ENCODE peak calls at places on chromosomes 3 and 15, in ten cellular contexts. One of them, this sample, is unnamed.

GRCh38 chr3:4808637-4809036 is 170.6 kb upstream of the BHLHE40 start:
- DNase-seq in PC-3: no peak
- DNase-seq in H1: no peak
- DNase-seq in neuronal stem cell: no peak
- DNase-seq in GM23248: no peak
- DNase-seq in SK-N-SH: no peak
- DNase-seq in IMR-90: no peak
- DNase-seq in hepatocyte: no peak
- DNase-seq in neural progenitor cell: no peak
- DNase-seq in astrocyte: no peak
- DNase-seq in this sample: no peak

GRCh38 chr3:65548848-65549625 is 489.7 kb downstream of the MAGI1 start:
- DNase-seq in PC-3: no peak
- DNase-seq in H1: no peak
- DNase-seq in neuronal stem cell: peak; percentile 44
- DNase-seq in GM23248: peak; percentile 47
- DNase-seq in SK-N-SH: peak; percentile 84
- DNase-seq in IMR-90: no peak
- DNase-seq in hepatocyte: peak; percentile 45
- DNase-seq in neural progenitor cell: peak; percentile 71
- DNase-seq in astrocyte: no peak
- DNase-seq in this sample: no peak

GRCh38 chr3:179373938-179374337 is 26.4 kb downstream of the MFN1 start:
- DNase-seq in PC-3: peak; percentile 9
- DNase-seq in H1: no peak
- DNase-seq in neuronal stem cell: no peak
- DNase-seq in GM23248: no peak
- DNase-seq in SK-N-SH: no peak
- DNase-seq in IMR-90: no peak
- DNase-seq in hepatocyte: no peak
- DNase-seq in neural progenitor cell: no peak
- DNase-seq in astrocyte: no peak
- DNase-seq in this sample: no peak

GRCh38 chr3:71080517-71081083 is 502.9 kb downstream of the FOXP1 start:
- DNase-seq in PC-3: no peak
- DNase-seq in H1: no peak
- DNase-seq in neuronal stem cell: no peak
- DNase-seq in GM23248: no peak
- DNase-seq in SK-N-SH: no peak
- DNase-seq in IMR-90: no peak
- DNase-seq in hepatocyte: no peak
- DNase-seq in neural progenitor cell: no peak
- DNase-seq in astrocyte: no peak
- DNase-seq in this sample: no peak

GRCh38 chr15:88803241-88803919 is at the start of gene ACAN:
- DNase-seq in PC-3: no peak
- DNase-seq in H1: no peak
- DNase-seq in neuronal stem cell: peak; percentile 57
- DNase-seq in GM23248: no peak
- DNase-seq in SK-N-SH: peak; percentile 72
- DNase-seq in IMR-90: no peak
- DNase-seq in hepatocyte: peak; percentile 16
- DNase-seq in neural progenitor cell: peak; percentile 78
- DNase-seq in astrocyte: no peak
- DNase-seq in this sample: no peak

GRCh38 chr3:143855183-143855582 is 6.9 kb upstream of the SLC9A9 start:
- DNase-seq in PC-3: no peak
- DNase-seq in H1: no peak
- DNase-seq in neuronal stem cell: no peak
- DNase-seq in GM23248: no peak
- DNase-seq in SK-N-SH: no peak
- DNase-seq in IMR-90: no peak
- DNase-seq in hepatocyte: no peak
- DNase-seq in neural progenitor cell: no peak
- DNase-seq in astrocyte: no peak
- DNase-seq in this sample: no peak

GRCh38 chr15:25246641-25247417 is 192.0 kb downstream of the UBE3A start:
- DNase-seq in PC-3: no peak
- DNase-seq in H1: no peak
- DNase-seq in neuronal stem cell: no peak
- DNase-seq in GM23248: no peak
- DNase-seq in SK-N-SH: no peak
- DNase-seq in IMR-90: no peak
- DNase-seq in hepatocyte: no peak
- DNase-seq in neural progenitor cell: no peak
- DNase-seq in astrocyte: no peak
- DNase-seq in this sample: no peak

GRCh38 chr15:34084086-34084485 is 17.6 kb downstream of the EMC7 start:
- DNase-seq in PC-3: peak; percentile 58
- DNase-seq in H1: no peak
- DNase-seq in neuronal stem cell: no peak
- DNase-seq in GM23248: peak; percentile 94
- DNase-seq in SK-N-SH: no peak
- DNase-seq in IMR-90: peak; percentile 84
- DNase-seq in hepatocyte: no peak
- DNase-seq in neural progenitor cell: no peak
- DNase-seq in astrocyte: peak; percentile 61
- DNase-seq in this sample: no peak

DNA sequence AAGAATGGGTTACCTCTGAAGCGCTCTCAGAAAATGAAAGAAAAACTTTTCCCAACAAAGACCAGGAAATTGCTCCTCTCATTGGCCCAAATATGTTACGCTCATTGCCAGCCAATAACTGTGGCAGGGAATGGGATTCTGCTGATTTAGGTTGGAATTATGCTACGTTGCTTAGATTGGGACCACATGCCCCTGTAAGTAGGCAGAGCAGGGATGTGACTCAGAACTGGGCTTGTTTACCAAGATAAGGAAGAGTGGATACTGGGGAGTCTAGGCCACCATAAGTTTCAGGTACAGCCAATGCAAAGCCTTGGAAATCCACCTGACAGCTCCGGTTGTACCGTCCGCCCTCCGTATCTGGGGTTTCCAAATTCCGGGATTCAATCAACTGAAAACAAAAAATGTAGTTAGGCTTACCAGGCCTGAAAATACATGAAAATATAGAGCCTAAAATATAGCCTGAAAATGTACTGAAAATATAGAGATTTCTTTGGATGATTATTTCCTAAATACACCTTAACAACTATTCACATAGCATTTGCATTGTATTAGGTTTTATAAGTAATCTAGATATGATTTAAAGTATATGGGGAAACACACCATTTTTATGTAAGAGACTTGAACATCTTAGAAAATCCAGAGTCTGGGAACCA is 1.5 kb upstream of the TCF12 start:
- DNase-seq in PC-3: no peak
- DNase-seq in H1: no peak
- DNase-seq in neuronal stem cell: no peak
- DNase-seq in GM23248: peak; percentile 16
- DNase-seq in SK-N-SH: no peak
- DNase-seq in IMR-90: no peak
- DNase-seq in hepatocyte: peak; percentile 13
- DNase-seq in neural progenitor cell: no peak
- DNase-seq in astrocyte: no peak
- DNase-seq in this sample: no peak
- H2AFZ ChIP-seq in PC-3: no peak overlapping the region
- H2AFZ ChIP-seq in H1: no peak overlapping the region
- H2AFZ ChIP-seq in neuronal stem cell: no peak overlapping the region
- H2AFZ ChIP-seq in GM23248: peak overlapping the region; percentile 95
- H2AFZ ChIP-seq in SK-N-SH: no peak overlapping the region
- H2AFZ ChIP-seq in IMR-90: no peak overlapping the region
- H2AFZ ChIP-seq in hepatocyte: peak overlapping the region; percentile 68
- H2AFZ ChIP-seq in neural progenitor cell: no peak overlapping the region
- H2AFZ ChIP-seq in astrocyte: no peak overlapping the region
- H2AFZ ChIP-seq in this sample: no peak overlapping the region

GRCh38 chr3:178271740-178272387 is 264.4 kb upstream of the KCNMB2 start:
- DNase-seq in PC-3: no peak
- DNase-seq in H1: no peak
- DNase-seq in neuronal stem cell: no peak
- DNase-seq in GM23248: no peak
- DNase-seq in SK-N-SH: no peak
- DNase-seq in IMR-90: no peak
- DNase-seq in hepatocyte: no peak
- DNase-seq in neural progenitor cell: no peak
- DNase-seq in astrocyte: no peak
- DNase-seq in this sample: no peak

GRCh38 chr3:178275311-178275710 is 260.9 kb upstream of the KCNMB2 start:
- DNase-seq in PC-3: peak; percentile 65
- DNase-seq in H1: no peak
- DNase-seq in neuronal stem cell: no peak
- DNase-seq in GM23248: no peak
- DNase-seq in SK-N-SH: no peak
- DNase-seq in IMR-90: no peak
- DNase-seq in hepatocyte: no peak
- DNase-seq in neural progenitor cell: no peak
- DNase-seq in astrocyte: no peak
- DNase-seq in this sample: no peak

GRCh38 chr3:178274711-178275110 is 261.5 kb upstream of the KCNMB2 start:
- DNase-seq in PC-3: no peak
- DNase-seq in H1: no peak
- DNase-seq in neuronal stem cell: no peak
- DNase-seq in GM23248: no peak
- DNase-seq in SK-N-SH: no peak
- DNase-seq in IMR-90: no peak
- DNase-seq in hepatocyte: no peak
- DNase-seq in neural progenitor cell: no peak
- DNase-seq in astrocyte: no peak
- DNase-seq in this sample: no peak

GRCh38 chr3:178277605-178278004 is 258.6 kb upstream of the KCNMB2 start:
- DNase-seq in PC-3: peak; percentile 48
- DNase-seq in H1: no peak
- DNase-seq in neuronal stem cell: no peak
- DNase-seq in GM23248: no peak
- DNase-seq in SK-N-SH: no peak
- DNase-seq in IMR-90: no peak
- DNase-seq in hepatocyte: no peak
- DNase-seq in neural progenitor cell: no peak
- DNase-seq in astrocyte: peak; percentile 75
- DNase-seq in this sample: no peak

DNA sequence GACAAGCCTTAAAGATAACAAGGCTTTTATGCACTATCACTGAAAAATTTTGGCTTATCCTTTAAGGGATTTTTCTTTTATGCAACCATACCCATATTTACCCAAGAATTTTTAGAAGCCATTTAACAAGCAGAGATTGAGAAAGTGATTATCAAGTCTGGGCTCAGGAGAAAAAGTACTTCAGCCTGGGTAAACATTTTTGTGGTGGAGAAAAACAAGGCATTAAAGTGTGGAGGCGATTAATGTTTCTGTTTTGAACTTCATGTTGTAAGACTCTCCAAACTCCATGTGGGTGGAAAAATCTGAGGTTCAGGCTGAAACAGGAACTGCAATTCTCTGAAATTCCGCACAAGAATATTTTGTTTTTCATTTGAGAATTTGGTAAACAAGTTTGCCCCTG is 260.4 kb upstream of the KCNMB2 start:
- DNase-seq in PC-3: peak; percentile 7
- DNase-seq in H1: no peak
- DNase-seq in neuronal stem cell: no peak
- DNase-seq in GM23248: peak; percentile 14
- DNase-seq in SK-N-SH: no peak
- DNase-seq in IMR-90: no peak
- DNase-seq in hepatocyte: no peak
- DNase-seq in neural progenitor cell: no peak
- DNase-seq in astrocyte: peak; percentile 63
- DNase-seq in this sample: no peak
- H2AFZ ChIP-seq in PC-3: no peak overlapping the region
- H2AFZ ChIP-seq in H1: peak overlapping the region; percentile 2
- H2AFZ ChIP-seq in neuronal stem cell: no peak overlapping the region
- H2AFZ ChIP-seq in GM23248: no peak overlapping the region
- H2AFZ ChIP-seq in SK-N-SH: no peak overlapping the region
- H2AFZ ChIP-seq in IMR-90: no peak overlapping the region
- H2AFZ ChIP-seq in hepatocyte: no peak overlapping the region
- H2AFZ ChIP-seq in neural progenitor cell: no peak overlapping the region
- H2AFZ ChIP-seq in astrocyte: no peak overlapping the region
- H2AFZ ChIP-seq in this sample: no peak overlapping the region

GRCh38 chr3:101827211-101828174 is 21.8 kb upstream of the NFKBIZ start:
- DNase-seq in PC-3: peak; percentile 65
- DNase-seq in H1: no peak
- DNase-seq in neuronal stem cell: peak; percentile 62
- DNase-seq in GM23248: peak; percentile 90
- DNase-seq in SK-N-SH: peak; percentile 41
- DNase-seq in IMR-90: peak; percentile 84
- DNase-seq in hepatocyte: peak; percentile 87
- DNase-seq in neural progenitor cell: peak; percentile 82
- DNase-seq in astrocyte: peak; percentile 81
- DNase-seq in this sample: peak; percentile 92
- H2AFZ ChIP-seq in PC-3: peak overlapping the region; percentile 90
- H2AFZ ChIP-seq in H1: peak overlapping the region; percentile 43
- H2AFZ ChIP-seq in neuronal stem cell: peak overlapping the region; percentile 97
- H2AFZ ChIP-seq in GM23248: peak overlapping the region; percentile 91
- H2AFZ ChIP-seq in SK-N-SH: peak overlapping the region; percentile 92
- H2AFZ ChIP-seq in IMR-90: peak overlapping the region; percentile 94
- H2AFZ ChIP-seq in hepatocyte: peak overlapping the region; percentile 66
- H2AFZ ChIP-seq in neural progenitor cell: peak overlapping the region; percentile 85
- H2AFZ ChIP-seq in astrocyte: peak overlapping the region; percentile 80
- H2AFZ ChIP-seq in this sample: peak overlapping the region; percentile 85

GRCh38 chr15:27804569-27805260 is 294.4 kb downstream of the OCA2 start:
- DNase-seq in PC-3: no peak
- DNase-seq in H1: no peak
- DNase-seq in neuronal stem cell: no peak
- DNase-seq in GM23248: no peak
- DNase-seq in SK-N-SH: no peak
- DNase-seq in IMR-90: no peak
- DNase-seq in hepatocyte: no peak
- DNase-seq in neural progenitor cell: no peak
- DNase-seq in astrocyte: no peak
- DNase-seq in this sample: no peak

GRCh38 chr15:27808182-27808581 is 290.9 kb downstream of the OCA2 start:
- DNase-seq in PC-3: no peak
- DNase-seq in H1: no peak
- DNase-seq in neuronal stem cell: no peak
- DNase-seq in GM23248: no peak
- DNase-seq in SK-N-SH: no peak
- DNase-seq in IMR-90: no peak
- DNase-seq in hepatocyte: no peak
- DNase-seq in neural progenitor cell: no peak
- DNase-seq in astrocyte: no peak
- DNase-seq in this sample: no peak

GRCh38 chr15:27806396-27806795 is 292.7 kb downstream of the OCA2 start:
- DNase-seq in PC-3: no peak
- DNase-seq in H1: no peak
- DNase-seq in neuronal stem cell: no peak
- DNase-seq in GM23248: no peak
- DNase-seq in SK-N-SH: no peak
- DNase-seq in IMR-90: no peak
- DNase-seq in hepatocyte: no peak
- DNase-seq in neural progenitor cell: no peak
- DNase-seq in astrocyte: no peak
- DNase-seq in this sample: no peak

DNA sequence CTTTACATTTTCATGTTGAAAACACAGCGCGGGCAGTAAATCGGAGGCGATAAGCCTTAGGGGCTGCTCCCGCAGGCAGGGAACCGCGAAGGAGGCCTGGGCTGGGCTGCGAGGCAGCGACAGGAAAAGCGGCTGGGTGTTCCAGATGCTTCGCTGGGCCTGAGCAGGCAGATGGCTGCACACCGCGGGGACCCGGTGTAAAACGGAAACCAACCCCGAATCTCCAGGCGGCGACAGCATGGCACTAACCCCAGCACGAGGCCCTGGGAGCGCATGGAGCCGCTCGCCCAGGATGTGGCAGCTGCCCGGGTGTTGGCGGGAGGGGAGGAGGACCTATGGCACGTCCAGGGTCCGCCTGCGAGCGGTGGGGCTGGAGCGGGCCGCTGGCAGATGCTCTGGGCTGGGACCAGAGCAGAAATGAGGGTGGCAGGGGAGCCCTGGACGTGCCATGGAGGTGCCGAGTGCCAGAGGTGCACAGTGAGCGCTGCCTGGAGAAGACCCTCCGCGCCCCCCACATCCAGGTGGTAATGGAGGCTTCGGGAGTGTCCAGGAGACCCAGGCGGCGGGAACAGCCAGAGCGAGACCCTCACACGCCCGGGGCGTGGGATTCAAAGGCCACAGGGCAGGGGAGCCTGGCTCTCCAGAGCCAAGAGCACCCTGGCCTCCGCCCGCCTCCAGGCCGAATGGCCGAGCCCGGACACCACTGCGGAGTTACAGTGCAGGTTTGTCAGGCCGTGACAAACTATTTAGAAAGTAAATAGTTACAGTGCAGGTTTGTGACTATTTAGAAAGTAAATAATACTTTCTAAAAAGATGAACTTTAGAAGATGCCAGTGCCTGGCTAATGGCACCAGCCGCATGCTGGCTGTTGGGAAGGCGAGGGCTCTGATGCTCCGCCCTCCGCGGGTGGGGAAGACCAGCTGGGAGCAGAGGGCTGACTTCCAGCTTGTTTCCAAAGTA is 293.6 kb downstream of the OCA2 start:
- DNase-seq in PC-3: no peak
- DNase-seq in H1: no peak
- DNase-seq in neuronal stem cell: no peak
- DNase-seq in GM23248: no peak
- DNase-seq in SK-N-SH: no peak
- DNase-seq in IMR-90: no peak
- DNase-seq in hepatocyte: no peak
- DNase-seq in neural progenitor cell: no peak
- DNase-seq in astrocyte: no peak
- DNase-seq in this sample: no peak
- H2AFZ ChIP-seq in PC-3: no peak overlapping the region
- H2AFZ ChIP-seq in H1: no peak overlapping the region
- H2AFZ ChIP-seq in neuronal stem cell: no peak overlapping the region
- H2AFZ ChIP-seq in GM23248: no peak overlapping the region
- H2AFZ ChIP-seq in SK-N-SH: no peak overlapping the region
- H2AFZ ChIP-seq in IMR-90: no peak overlapping the region
- H2AFZ ChIP-seq in hepatocyte: no peak overlapping the region
- H2AFZ ChIP-seq in neural progenitor cell: no peak overlapping the region
- H2AFZ ChIP-seq in astrocyte: no peak overlapping the region
- H2AFZ ChIP-seq in this sample: no peak overlapping the region